ENCODE peak calls at places on chromosome 12, in six cellular contexts. Z is uterus, R is neural crest cell, S is H9, J is GM23338, D is HFF-Myc. C is an unnamed sample.

GRCh38 chr12:63846249-63846967 is 1.9 kb downstream of the SRGAP1 start:
- DNase-seq in Z (no peak), R (no peak), S (no peak), J (no peak), D (no peak), C (no peak)

GRCh38 chr12:5807538-5808219 is 137.4 kb downstream of the ANO2 start:
- DNase-seq in Z (no peak), R (no peak), S (no peak), J (no peak), D (no peak), C (no peak)

GRCh38 chr12:30928356-30929264 is 2.1 kb downstream of the TSPAN11 start:
- DNase-seq in Z (no peak), R (no peak), S (peak), J (no peak), D (no peak), C (peak)

GRCh38 chr12:11765817-11766794 is 116.6 kb downstream of the ETV6 start:
- DNase-seq in Z (no peak), R (no peak), S (no peak), J (no peak), D (peak), C (no peak)

GRCh38 chr12:32918890-32919791 is 22.6 kb upstream of the PKP2 start:
- DNase-seq in Z (no peak), R (no peak), S (no peak), J (peak), D (no peak), C (peak)

GRCh38 chr12:47997321-47997720 is 7.0 kb downstream of the COL2A1 start:
- DNase-seq in Z (no peak), R (no peak), S (no peak), J (no peak), D (no peak), C (no peak)

GRCh38 chr12:112906712-112907414 is at the start of gene OAS1:
- DNase-seq in Z (peak), R (no peak), S (no peak), J (no peak), D (peak), C (peak)

GRCh38 chr12:911191-911826 is 38.2 kb downstream of the RAD52 start:
- DNase-seq in Z (no peak), R (no peak), S (no peak), J (no peak), D (no peak), C (no peak)

GRCh38 chr12:53326460-53327185 is 5.2 kb upstream of the AAAS start:
- DNase-seq in Z (no peak), R (no peak), S (no peak), J (peak), D (no peak), C (no peak)

GRCh38 chr12:122182887-122183587 is at the start of gene LRRC43:
- DNase-seq in Z (no peak), R (peak), S (peak), J (peak), D (no peak), C (peak)

GRCh38 chr12:14960548-14961465 is 594 bp downstream of the ARHGDIB start:
- DNase-seq in Z (no peak), R (no peak), S (no peak), J (peak), D (no peak), C (peak)

DNA sequence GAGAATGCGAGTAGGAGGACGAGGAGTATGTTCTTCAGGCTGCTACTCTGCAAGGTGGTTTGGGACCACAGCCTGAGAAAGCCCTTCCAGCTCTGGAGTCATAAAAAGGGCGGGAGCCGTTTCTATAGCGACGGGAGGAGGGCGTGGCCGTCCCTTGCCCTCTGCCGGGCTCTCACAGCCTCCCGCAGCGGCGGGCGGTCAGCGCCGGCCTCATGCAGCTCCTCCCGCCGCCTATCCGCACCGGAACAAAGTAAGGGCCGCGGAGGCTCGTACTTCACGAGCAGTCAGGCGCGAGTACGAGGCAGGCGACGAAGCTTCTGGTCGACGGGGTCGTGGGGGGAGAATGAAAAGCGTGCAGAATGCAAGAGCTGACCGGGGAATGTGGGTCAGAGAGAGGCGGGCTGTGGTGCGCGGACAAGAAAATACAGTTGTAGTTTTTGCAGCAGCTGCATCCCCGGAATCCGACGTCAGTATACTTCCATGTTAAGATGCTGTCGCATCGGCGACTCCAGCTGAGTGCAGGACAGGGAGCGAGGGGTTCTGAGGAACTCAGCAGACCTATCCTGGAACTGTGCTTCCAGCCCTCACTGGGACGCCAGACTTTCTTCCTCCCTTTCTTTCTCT is at the start of gene DYRK4:
- DNase-seq in Z (peak), R (peak), S (peak), J (peak), D (peak), C (peak)
- TF ChIP-seq CTCF in Z (no peak), R (no peak), S (no peak), J (no peak), D (no peak), C (no peak)

GRCh38 chr12:108373111-108373510 is 34.0 kb upstream of the CMKLR1 start:
- DNase-seq in Z (no peak), R (no peak), S (no peak), J (peak), D (no peak), C (no peak)
- TF ChIP-seq CTCF in Z (no peak), R (peak), S (peak), J (peak), D (peak), C (no peak)

GRCh38 chr12:38653650-38654049 is 251.7 kb downstream of the CPNE8 start:
- DNase-seq in Z (no peak), R (no peak), S (no peak), J (no peak), D (no peak), C (no peak)
- TF ChIP-seq CTCF in Z (no peak), R (no peak), S (no peak), J (no peak), D (no peak), C (no peak)

GRCh38 chr12:68899251-68899771 is 33.7 kb downstream of the CPM start:
- DNase-seq in Z (no peak), R (no peak), S (no peak), J (no peak), D (peak), C (peak)
- TF ChIP-seq CTCF in Z (no peak), R (no peak), S (peak), J (peak), D (peak), C (no peak)

DNA sequence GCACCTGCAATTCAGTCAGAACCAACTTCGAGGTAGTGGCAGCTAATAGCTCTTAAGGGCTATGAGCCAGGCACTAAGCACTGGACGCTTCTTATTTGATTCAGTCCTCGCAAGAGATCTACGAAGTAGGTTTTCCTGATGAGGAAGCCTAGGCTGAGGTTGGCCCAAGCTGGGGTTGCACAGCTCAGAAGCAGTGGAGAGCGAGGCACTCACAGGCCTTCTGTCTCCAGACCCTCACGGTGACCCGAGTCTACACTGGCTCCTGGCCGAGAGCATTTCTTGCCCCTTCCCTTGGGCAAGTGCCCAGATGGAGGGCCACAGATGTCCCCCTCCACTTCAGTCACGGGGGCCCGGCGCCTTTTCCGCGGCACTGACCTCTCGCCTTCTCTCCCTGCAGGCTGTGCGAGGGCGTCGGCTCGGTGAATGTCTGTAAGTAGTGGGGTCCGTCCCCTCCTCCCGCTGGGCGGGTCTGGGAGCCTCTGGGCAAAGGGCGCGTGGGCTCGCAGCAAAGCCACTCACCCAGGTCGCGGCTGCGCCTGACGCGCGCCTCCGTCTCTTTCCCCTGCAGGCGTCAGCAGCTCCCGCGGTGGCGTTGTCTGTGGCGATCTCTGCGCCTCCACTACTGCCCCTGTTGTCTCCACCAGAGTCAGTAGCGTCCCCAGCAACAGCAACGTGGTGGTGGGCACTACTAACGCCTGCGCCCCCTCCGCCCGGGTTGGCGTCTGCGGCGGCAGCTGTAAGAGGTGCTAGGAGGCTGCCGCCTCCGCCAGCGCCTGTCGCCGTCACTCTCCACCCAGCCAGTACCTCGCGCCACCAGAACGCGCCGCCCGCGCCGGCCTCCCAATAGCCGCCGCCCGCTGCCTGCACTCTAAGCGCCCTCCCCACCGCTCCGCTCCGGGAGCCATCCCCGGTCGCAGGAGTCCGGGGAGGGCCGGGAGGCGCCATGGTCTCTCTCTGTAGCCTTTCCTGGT is 13.1 kb downstream of the KRT83 start:
- DNase-seq in Z (peak), R (peak), S (peak), J (peak), D (no peak), C (peak)
- TF ChIP-seq CTCF in Z (no peak), R (peak), S (peak), J (no peak), D (no peak), C (peak)

GRCh38 chr12:95942532-95943230 is at the start of gene CCDC38:
- DNase-seq in Z (peak), R (peak), S (peak), J (peak), D (peak), C (peak)

GRCh38 chr12:95942106-95942531 is 295 bp downstream of the CCDC38 start:
- DNase-seq in Z (no peak), R (no peak), S (no peak), J (peak), D (no peak), C (no peak)

GRCh38 chr12:95940514-95940913 is 1.9 kb downstream of the CCDC38 start:
- DNase-seq in Z (no peak), R (no peak), S (no peak), J (no peak), D (no peak), C (no peak)

GRCh38 chr12:95944108-95944704 is 1.1 kb downstream of the AMDHD1 start:
- DNase-seq in Z (no peak), R (no peak), S (no peak), J (no peak), D (no peak), C (no peak)

GRCh38 chr12:95943231-95943842 is at the start of gene AMDHD1:
- DNase-seq in Z (peak), R (peak), S (peak), J (peak), D (no peak), C (peak)
- TF ChIP-seq CTCF in Z (peak), R (peak), S (peak), J (peak), D (peak), C (peak)

GRCh38 chr12:50313256-50313931 is 30.1 kb upstream of the LIMA1 start:
- DNase-seq in Z (no peak), R (no peak), S (no peak), J (no peak), D (no peak), C (no peak)

GRCh38 chr12:50314629-50315312 is 31.5 kb upstream of the LIMA1 start:
- DNase-seq in Z (no peak), R (peak), S (no peak), J (peak), D (peak), C (no peak)

GRCh38 chr12:50322196-50322595 is 38.9 kb upstream of the LIMA1 start:
- DNase-seq in Z (no peak), R (no peak), S (no peak), J (no peak), D (no peak), C (no peak)

GRCh38 chr12:50315803-50316202 is 32.5 kb upstream of the LIMA1 start:
- DNase-seq in Z (no peak), R (no peak), S (no peak), J (no peak), D (no peak), C (no peak)

DNA sequence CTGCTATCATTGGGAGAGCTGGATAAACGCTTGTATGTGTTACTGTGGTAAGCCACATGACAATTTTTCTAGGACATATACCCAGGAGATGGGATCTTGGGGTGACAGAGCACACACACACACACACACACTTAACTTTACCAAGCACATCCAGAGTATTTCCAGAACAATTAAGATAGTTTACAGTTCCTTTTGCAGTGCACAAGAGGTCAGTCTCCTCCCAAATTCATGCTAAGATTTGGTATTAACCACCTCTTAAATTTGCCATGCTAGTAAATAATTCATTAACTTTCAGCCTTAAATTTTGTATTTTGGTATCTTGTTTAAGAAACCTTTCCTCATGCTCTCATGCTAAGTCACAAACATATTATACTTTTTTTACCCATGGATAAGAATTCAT is 33.9 kb upstream of the LIMA1 start:
- DNase-seq in Z (no peak), R (no peak), S (no peak), J (no peak), D (no peak), C (no peak)
- TF ChIP-seq CTCF in Z (no peak), R (no peak), S (no peak), J (no peak), D (peak), C (no peak)

GRCh38 chr12:3131129-3131528 is 54.0 kb downstream of the TSPAN9 start:
- DNase-seq in Z (no peak), R (no peak), S (peak), J (no peak), D (no peak), C (no peak)

GRCh38 chr12:3129301-3130052 is 52.3 kb downstream of the TSPAN9 start:
- DNase-seq in Z (no peak), R (no peak), S (no peak), J (no peak), D (peak), C (no peak)

GRCh38 chr12:3128498-3129293 is 51.5 kb downstream of the TSPAN9 start:
- DNase-seq in Z (no peak), R (no peak), S (no peak), J (no peak), D (no peak), C (no peak)

GRCh38 chr12:3127832-3128231 is 50.7 kb downstream of the TSPAN9 start:
- DNase-seq in Z (no peak), R (no peak), S (no peak), J (no peak), D (no peak), C (no peak)

DNA sequence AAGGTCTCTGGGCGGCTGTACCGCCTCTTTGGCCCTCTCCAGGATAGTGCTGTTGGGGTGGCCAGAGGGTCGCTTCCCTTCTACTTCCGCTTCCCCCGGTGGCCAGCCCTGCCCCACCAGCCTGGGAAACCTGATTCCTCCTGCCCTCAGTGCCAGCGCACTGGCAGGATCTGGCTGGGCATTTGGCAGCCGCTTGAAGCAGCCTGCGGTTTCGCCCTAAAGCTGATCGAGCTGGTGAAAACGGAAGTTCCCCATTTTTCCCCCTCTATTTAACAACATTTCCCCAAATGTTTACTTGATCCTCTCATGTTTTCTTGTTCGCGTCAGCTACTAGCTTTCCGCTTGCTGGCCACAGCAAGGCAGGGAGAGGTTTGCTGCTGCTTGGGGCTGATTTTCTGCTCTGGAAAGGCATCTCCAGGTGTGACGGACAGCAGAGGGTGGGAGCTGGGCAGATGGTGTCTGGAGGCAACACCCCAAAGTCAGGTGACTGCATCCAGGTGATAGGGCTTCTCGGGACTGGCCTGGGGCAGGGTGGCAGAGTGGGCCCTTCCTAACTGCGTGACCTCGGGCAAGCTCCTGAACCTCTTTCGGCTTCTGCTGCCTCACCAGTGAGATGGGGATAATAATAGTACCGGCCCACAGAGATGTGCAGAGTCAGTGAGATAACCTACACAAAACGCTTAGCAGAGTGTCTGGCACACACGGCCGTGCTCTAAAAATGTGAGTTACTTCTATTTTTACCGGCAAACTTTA is 53.0 kb downstream of the TSPAN9 start:
- DNase-seq in Z (no peak), R (no peak), S (no peak), J (no peak), D (no peak), C (no peak)
- TF ChIP-seq CTCF in Z (no peak), R (no peak), S (no peak), J (no peak), D (no peak), C (no peak)

GRCh38 chr12:109347579-109347978 is at the start of gene MYO1H:
- DNase-seq in Z (no peak), R (no peak), S (no peak), J (no peak), D (no peak), C (no peak)

GRCh38 chr12:109345428-109345827 is 2.3 kb upstream of the MYO1H start:
- DNase-seq in Z (no peak), R (no peak), S (no peak), J (no peak), D (no peak), C (no peak)

GRCh38 chr12:109346920-109347319 is 780 bp upstream of the MYO1H start:
- DNase-seq in Z (no peak), R (no peak), S (no peak), J (peak), D (no peak), C (no peak)
- TF ChIP-seq CTCF in Z (no peak), R (no peak), S (peak), J (peak), D (peak), C (no peak)

GRCh38 chr12:128534906-128535305 is 267.9 kb downstream of the TMEM132C start:
- DNase-seq in Z (no peak), R (no peak), S (no peak), J (no peak), D (no peak), C (no peak)

GRCh38 chr12:128531153-128531552 is 264.2 kb downstream of the TMEM132C start:
- DNase-seq in Z (no peak), R (no peak), S (no peak), J (no peak), D (no peak), C (no peak)
- TF ChIP-seq CTCF in Z (no peak), R (peak), S (peak), J (no peak), D (no peak), C (no peak)